ENCODE peak calls at places on chromosomes 3 and 15, in six cellular contexts. One of them, this sample, is unnamed.

GRCh38 chr3:73490453-73491311 is 134.1 kb downstream of the PDZRN3 start:
- DNase-seq in PC-3: no peak
- DNase-seq in tibial nerve: no peak
- DNase-seq in psoas muscle: peak
- DNase-seq in tibial artery: no peak
- DNase-seq in pancreas: no peak
- DNase-seq in this sample: no peak

GRCh38 chr15:71951134-71951533 is 140.8 kb downstream of the NR2E3 start:
- DNase-seq in PC-3: no peak
- DNase-seq in tibial nerve: no peak
- DNase-seq in psoas muscle: no peak
- DNase-seq in tibial artery: no peak
- DNase-seq in pancreas: no peak
- DNase-seq in this sample: no peak

GRCh38 chr3:138468886-138469285 is 34.5 kb downstream of the ESYT3 start:
- DNase-seq in PC-3: peak
- DNase-seq in tibial nerve: no peak
- DNase-seq in psoas muscle: peak
- DNase-seq in tibial artery: no peak
- DNase-seq in pancreas: no peak
- DNase-seq in this sample: no peak

GRCh38 chr15:94029495-94029894 is 201.9 kb upstream of the MCTP2 start:
- DNase-seq in PC-3: peak
- DNase-seq in tibial nerve: no peak
- DNase-seq in psoas muscle: no peak
- DNase-seq in tibial artery: no peak
- DNase-seq in pancreas: no peak
- DNase-seq in this sample: no peak

GRCh38 chr3:55481067-55481917 is 5.8 kb downstream of the WNT5A start:
- DNase-seq in PC-3: peak
- DNase-seq in tibial nerve: no peak
- DNase-seq in psoas muscle: peak
- DNase-seq in tibial artery: no peak
- DNase-seq in pancreas: peak
- DNase-seq in this sample: no peak

GRCh38 chr3:82496890-82497560 is 735.6 kb upstream of the GBE1 start:
- DNase-seq in PC-3: peak
- DNase-seq in tibial nerve: no peak
- DNase-seq in psoas muscle: no peak
- DNase-seq in tibial artery: no peak
- DNase-seq in pancreas: no peak
- DNase-seq in this sample: no peak

GRCh38 chr3:195302436-195302835 is 31.5 kb upstream of the XXYLT1 start:
- DNase-seq in PC-3: no peak
- DNase-seq in tibial nerve: no peak
- DNase-seq in psoas muscle: no peak
- DNase-seq in tibial artery: no peak
- DNase-seq in pancreas: no peak
- DNase-seq in this sample: no peak

GRCh38 chr3:127846576-127846975 is 24.3 kb upstream of the MGLL start:
- DNase-seq in PC-3: no peak
- DNase-seq in tibial nerve: no peak
- DNase-seq in psoas muscle: no peak
- DNase-seq in tibial artery: no peak
- DNase-seq in pancreas: no peak
- DNase-seq in this sample: no peak

GRCh38 chr3:51389423-51390183 is 1.5 kb upstream of the RBM15B start:
- DNase-seq in PC-3: peak
- DNase-seq in tibial nerve: peak
- DNase-seq in psoas muscle: peak
- DNase-seq in tibial artery: no peak
- DNase-seq in pancreas: no peak
- DNase-seq in this sample: no peak

GRCh38 chr15:96404560-96404959 is 74.1 kb downstream of the NR2F2 start:
- DNase-seq in PC-3: no peak
- DNase-seq in tibial nerve: no peak
- DNase-seq in psoas muscle: no peak
- DNase-seq in tibial artery: no peak
- DNase-seq in pancreas: no peak
- DNase-seq in this sample: no peak

GRCh38 chr3:72802001-72802400 is 46.2 kb downstream of the SHQ1 start:
- DNase-seq in PC-3: no peak
- DNase-seq in tibial nerve: no peak
- DNase-seq in psoas muscle: no peak
- DNase-seq in tibial artery: no peak
- DNase-seq in pancreas: no peak
- DNase-seq in this sample: no peak

GRCh38 chr3:42114130-42114529 is 23.0 kb downstream of the TRAK1 start:
- DNase-seq in PC-3: no peak
- DNase-seq in tibial nerve: no peak
- DNase-seq in psoas muscle: no peak
- DNase-seq in tibial artery: no peak
- DNase-seq in pancreas: no peak
- DNase-seq in this sample: no peak

GRCh38 chr15:78070049-78070698 is 7.3 kb downstream of the TBC1D2B start:
- DNase-seq in PC-3: peak
- DNase-seq in tibial nerve: no peak
- DNase-seq in psoas muscle: no peak
- DNase-seq in tibial artery: peak
- DNase-seq in pancreas: no peak
- DNase-seq in this sample: no peak

GRCh38 chr3:128195802-128196201 is 42.5 kb downstream of the EEFSEC start:
- DNase-seq in PC-3: no peak
- DNase-seq in tibial nerve: no peak
- DNase-seq in psoas muscle: no peak
- DNase-seq in tibial artery: no peak
- DNase-seq in pancreas: no peak
- DNase-seq in this sample: no peak

GRCh38 chr15:28944286-28944685 is 58.5 kb downstream of the APBA2 start:
- DNase-seq in PC-3: no peak
- DNase-seq in tibial nerve: no peak
- DNase-seq in psoas muscle: no peak
- DNase-seq in tibial artery: peak
- DNase-seq in pancreas: no peak
- DNase-seq in this sample: no peak

GRCh38 chr3:152338159-152338720 is 69.5 kb downstream of the MBNL1 start:
- DNase-seq in PC-3: no peak
- DNase-seq in tibial nerve: no peak
- DNase-seq in psoas muscle: no peak
- DNase-seq in tibial artery: no peak
- DNase-seq in pancreas: no peak
- DNase-seq in this sample: no peak

GRCh38 chr3:43095370-43095769 is 10.5 kb downstream of the POMGNT2 start:
- DNase-seq in PC-3: no peak
- DNase-seq in tibial nerve: no peak
- DNase-seq in psoas muscle: no peak
- DNase-seq in tibial artery: no peak
- DNase-seq in pancreas: no peak
- DNase-seq in this sample: no peak

GRCh38 chr3:177777699-177778098 is 580.4 kb upstream of the TBL1XR1 start:
- DNase-seq in PC-3: peak
- DNase-seq in tibial nerve: no peak
- DNase-seq in psoas muscle: peak
- DNase-seq in tibial artery: peak
- DNase-seq in pancreas: no peak
- DNase-seq in this sample: no peak

GRCh38 chr3:157130138-157130880 is 29.6 kb downstream of the CCNL1 start:
- DNase-seq in PC-3: peak
- DNase-seq in tibial nerve: peak
- DNase-seq in psoas muscle: peak
- DNase-seq in tibial artery: peak
- DNase-seq in pancreas: peak
- DNase-seq in this sample: peak

GRCh38 chr15:93587046-93587445 is 498.0 kb upstream of the RGMA start:
- DNase-seq in PC-3: no peak
- DNase-seq in tibial nerve: no peak
- DNase-seq in psoas muscle: no peak
- DNase-seq in tibial artery: no peak
- DNase-seq in pancreas: no peak
- DNase-seq in this sample: no peak

GRCh38 chr15:55799287-55800212 is 56.6 kb upstream of the PRTG start:
- DNase-seq in PC-3: peak
- DNase-seq in tibial nerve: peak
- DNase-seq in psoas muscle: no peak
- DNase-seq in tibial artery: no peak
- DNase-seq in pancreas: no peak
- DNase-seq in this sample: no peak

GRCh38 chr15:66778716-66779115 is 76.7 kb downstream of the SMAD6 start:
- DNase-seq in PC-3: no peak
- DNase-seq in tibial nerve: no peak
- DNase-seq in psoas muscle: peak
- DNase-seq in tibial artery: peak
- DNase-seq in pancreas: no peak
- DNase-seq in this sample: no peak

GRCh38 chr15:66778314-66778665 is 76.3 kb downstream of the SMAD6 start:
- DNase-seq in PC-3: no peak
- DNase-seq in tibial nerve: no peak
- DNase-seq in psoas muscle: no peak
- DNase-seq in tibial artery: peak
- DNase-seq in pancreas: no peak
- DNase-seq in this sample: no peak

GRCh38 chr15:66777596-66778313 is 75.7 kb downstream of the SMAD6 start:
- DNase-seq in PC-3: no peak
- DNase-seq in tibial nerve: no peak
- DNase-seq in psoas muscle: peak
- DNase-seq in tibial artery: peak
- DNase-seq in pancreas: no peak
- DNase-seq in this sample: no peak

GRCh38 chr15:66775127-66776105 is 73.4 kb downstream of the SMAD6 start:
- DNase-seq in PC-3: no peak
- DNase-seq in tibial nerve: no peak
- DNase-seq in psoas muscle: peak
- DNase-seq in tibial artery: no peak
- DNase-seq in pancreas: no peak
- DNase-seq in this sample: no peak

GRCh38 chr15:66777054-66777453 is 75.0 kb downstream of the SMAD6 start:
- DNase-seq in PC-3: no peak
- DNase-seq in tibial nerve: no peak
- DNase-seq in psoas muscle: peak
- DNase-seq in tibial artery: peak
- DNase-seq in pancreas: no peak
- DNase-seq in this sample: no peak
- H3K27ac ChIP-seq in PC-3: no peak
- H3K27ac ChIP-seq in tibial nerve: no peak
- H3K27ac ChIP-seq in psoas muscle: no peak
- H3K27ac ChIP-seq in tibial artery: peak
- H3K27ac ChIP-seq in pancreas: no peak
- H3K27ac ChIP-seq in this sample: no peak

DNA sequence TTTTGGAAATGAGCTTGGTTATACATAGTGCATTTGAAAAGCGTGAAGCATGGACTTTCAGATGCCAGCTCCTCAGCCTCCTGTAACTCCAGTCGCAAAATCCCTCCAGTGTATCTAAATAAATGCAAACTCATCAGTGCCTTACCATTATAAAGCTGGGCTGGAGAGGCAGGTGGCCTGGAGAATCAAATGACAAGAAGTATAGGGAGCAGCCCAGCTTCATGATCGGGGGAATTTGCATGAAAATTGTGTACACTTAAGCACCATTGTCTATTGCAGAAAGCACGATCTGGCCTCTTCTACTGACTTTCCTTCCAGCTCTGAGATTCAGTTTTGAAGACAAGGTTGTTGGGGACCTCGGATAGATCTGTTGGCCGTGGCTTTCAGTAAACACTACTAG is 71.7 kb downstream of the IGF1R start:
- DNase-seq in PC-3: no peak
- DNase-seq in tibial nerve: no peak
- DNase-seq in psoas muscle: no peak
- DNase-seq in tibial artery: no peak
- DNase-seq in pancreas: no peak
- DNase-seq in this sample: no peak
- H3K27ac ChIP-seq in PC-3: no peak
- H3K27ac ChIP-seq in tibial nerve: no peak
- H3K27ac ChIP-seq in psoas muscle: no peak
- H3K27ac ChIP-seq in tibial artery: peak
- H3K27ac ChIP-seq in pancreas: no peak
- H3K27ac ChIP-seq in this sample: peak

DNA sequence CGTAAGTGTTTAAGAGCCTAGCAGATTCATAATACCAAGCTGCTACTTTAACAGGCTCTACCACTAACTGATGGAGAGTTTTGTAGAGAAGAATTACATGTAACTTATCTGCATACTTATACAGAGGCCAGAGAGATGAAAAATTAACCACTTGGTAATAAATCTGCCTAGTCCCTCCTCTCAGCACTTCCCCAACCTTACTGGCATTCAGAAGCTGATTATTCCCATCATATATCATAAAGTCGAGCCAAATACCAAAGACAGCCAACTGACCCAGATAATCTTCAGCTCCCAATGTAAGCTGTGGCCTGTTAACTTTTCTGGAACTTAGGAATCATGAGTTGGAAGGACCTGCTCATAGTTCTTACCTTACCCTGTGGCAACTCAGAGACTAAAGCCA is 25.5 kb upstream of the CSPG5 start:
- DNase-seq in PC-3: no peak
- DNase-seq in tibial nerve: no peak
- DNase-seq in psoas muscle: no peak
- DNase-seq in tibial artery: no peak
- DNase-seq in pancreas: no peak
- DNase-seq in this sample: no peak
- H3K27ac ChIP-seq in PC-3: no peak
- H3K27ac ChIP-seq in tibial nerve: no peak
- H3K27ac ChIP-seq in psoas muscle: no peak
- H3K27ac ChIP-seq in tibial artery: no peak
- H3K27ac ChIP-seq in pancreas: no peak
- H3K27ac ChIP-seq in this sample: no peak

DNA sequence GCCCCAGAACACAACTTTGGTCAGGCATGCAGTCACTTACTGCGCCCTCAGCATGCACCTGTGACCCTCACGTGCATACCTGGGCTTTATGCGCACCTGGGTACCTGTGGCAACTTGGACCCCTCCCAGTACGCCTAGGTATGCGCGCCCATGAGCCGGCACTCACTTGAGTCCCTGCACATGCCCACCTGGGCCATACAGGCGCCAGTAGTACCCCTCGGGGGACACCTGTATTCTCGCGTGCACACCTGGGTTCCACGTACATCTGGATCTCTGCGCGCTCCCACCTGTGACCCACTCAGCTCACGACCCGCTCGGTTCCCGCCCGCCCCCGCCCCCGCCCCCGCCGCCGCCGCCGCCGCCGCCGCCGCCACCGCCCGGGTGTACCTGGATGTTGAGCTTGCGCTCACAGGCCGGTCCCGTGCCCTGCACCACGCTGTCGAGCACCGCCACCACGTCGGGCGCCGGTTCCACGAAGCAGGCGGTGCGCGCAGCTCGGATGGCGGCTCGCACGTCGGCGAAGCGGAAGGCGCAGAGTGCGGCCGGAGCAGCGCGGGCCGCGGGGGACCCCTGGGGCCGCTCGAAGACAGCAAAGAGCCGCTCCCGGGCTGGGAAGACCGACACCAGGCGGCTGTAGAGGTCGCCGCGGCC is 1.4 kb downstream of the PLXND1 start:
- DNase-seq in PC-3: no peak
- DNase-seq in tibial nerve: no peak
- DNase-seq in psoas muscle: no peak
- DNase-seq in tibial artery: no peak
- DNase-seq in pancreas: no peak
- DNase-seq in this sample: no peak
- H3K27ac ChIP-seq in PC-3: no peak
- H3K27ac ChIP-seq in tibial nerve: peak
- H3K27ac ChIP-seq in psoas muscle: peak
- H3K27ac ChIP-seq in tibial artery: peak
- H3K27ac ChIP-seq in pancreas: no peak
- H3K27ac ChIP-seq in this sample: peak

This sample was measured in breast epithelium.